ENCODE peak calls at places on chromosome 3, in nine cellular contexts. L is breast epithelium, R is uterus, D is brain microvascular endothelial cell, J is right lobe of liver, X is ELR, E is spleen, A is MG63, B is heart right ventricle. S is an unnamed sample.

GRCh38 chr3:108662141-108662738 is 72.7 kb downstream of the DZIP3 start:
- DNase-seq in R (no peak), A (peak), D (peak), J (no peak), X (peak), B (peak), L (no peak), E (no peak), S (peak)

GRCh38 chr3:10189557-10190374 is 25.0 kb downstream of the IRAK2 start:
- DNase-seq in L (peak), J (peak), R (peak), X (no peak), B (peak), E (peak), A (peak), D (no peak), S (peak)

GRCh38 chr3:132006605-132007204 is 28.1 kb downstream of the CPNE4 start:
- DNase-seq in X (peak), B (peak), D (peak), J (peak), R (no peak), L (no peak), A (peak), E (no peak), S (no peak)

GRCh38 chr3:106302451-106303221 is 433.8 kb upstream of the CBLB start:
- DNase-seq in A (no peak), J (no peak), L (no peak), E (no peak), X (no peak), B (no peak), D (no peak), R (no peak), S (no peak)

GRCh38 chr3:24810881-24811280 is 316.2 kb upstream of the THRB start:
- DNase-seq in D (no peak), L (no peak), A (no peak), E (no peak), J (no peak), R (no peak), B (no peak), X (no peak), S (no peak)

GRCh38 chr3:46228259-46229222 is 13.7 kb upstream of the CCR3 start:
- DNase-seq in E (no peak), D (peak), L (no peak), R (no peak), J (no peak), B (no peak), X (peak), A (peak), S (no peak)

GRCh38 chr3:31230834-31231233 is 301.9 kb upstream of the STT3B start:
- DNase-seq in A (peak), B (no peak), D (no peak), E (no peak), R (no peak), X (no peak), J (no peak), L (no peak), S (no peak)

GRCh38 chr3:61158152-61158551 is 93.1 kb downstream of the FHIT start:
- DNase-seq in B (no peak), D (no peak), E (no peak), J (no peak), L (no peak), X (no peak), R (no peak), A (no peak), S (no peak)

GRCh38 chr3:120642368-120642948 is 39.6 kb downstream of the HGD start:
- DNase-seq in X (peak), E (no peak), J (no peak), D (peak), R (no peak), L (no peak), B (no peak), A (peak), S (no peak)

S was measured in stimulated activated naive CD4-positive, alpha-beta T cell treated with Interleukin-2 at 50 U/mL for 16 hours.